ENCODE peak calls at places on chromosomes 1 and 21, in seven cellular contexts. V is brain microvascular endothelial cell, R is AG10803, T is K562, E is BJ, X is left ventricle myocardium inferior, I is RWPE2. U is an unnamed sample.

GRCh38 chr1:205396972-205397616 is 24.8 kb downstream of the LEMD1 start:
- DNase-seq in E (no peak), T (peak), V (peak), I (no peak), R (no peak), X (no peak), U (peak)

GRCh38 chr1:161932668-161933067 is 91.0 kb downstream of the OLFML2B start:
- DNase-seq in X (peak), T (no peak), V (no peak), E (no peak), R (no peak), I (no peak), U (no peak)

GRCh38 chr1:161131721-161132409 is 602 bp downstream of the DEDD start:
- DNase-seq in T (no peak), I (no peak), V (no peak), X (no peak), E (no peak), R (peak), U (peak)

GRCh38 chr1:205672929-205673328 is 7.4 kb downstream of the SLC45A3 start:
- DNase-seq in I (no peak), T (no peak), X (no peak), R (no peak), V (no peak), E (no peak), U (no peak)

GRCh38 chr1:3653286-3653618 is 936 bp downstream of the TP73 start:
- DNase-seq in T (peak), I (no peak), X (no peak), V (no peak), R (no peak), E (no peak), U (no peak)

GRCh38 chr21:36456714-36457399 is 23.1 kb downstream of the CLDN14 start:
- DNase-seq in T (no peak), V (no peak), R (no peak), X (no peak), I (peak), E (no peak), U (no peak)

GRCh38 chr1:89556716-89557442 is 32.2 kb downstream of the LRRC8B start:
- DNase-seq in I (no peak), E (no peak), V (no peak), T (no peak), X (no peak), R (no peak), U (no peak)

GRCh38 chr1:67957026-67957425 is 93.4 kb downstream of the DIRAS3 start:
- DNase-seq in R (peak), X (no peak), T (no peak), I (no peak), E (no peak), V (no peak), U (peak)

GRCh38 chr1:186703209-186703766 is 23.1 kb upstream of the PTGS2 start:
- DNase-seq in X (no peak), T (no peak), V (no peak), I (no peak), R (no peak), E (no peak), U (no peak)

GRCh38 chr1:116095027-116095426 is 16.2 kb upstream of the MAB21L3 start:
- DNase-seq in I (no peak), R (no peak), V (no peak), E (no peak), T (no peak), X (no peak), U (no peak)

DNA sequence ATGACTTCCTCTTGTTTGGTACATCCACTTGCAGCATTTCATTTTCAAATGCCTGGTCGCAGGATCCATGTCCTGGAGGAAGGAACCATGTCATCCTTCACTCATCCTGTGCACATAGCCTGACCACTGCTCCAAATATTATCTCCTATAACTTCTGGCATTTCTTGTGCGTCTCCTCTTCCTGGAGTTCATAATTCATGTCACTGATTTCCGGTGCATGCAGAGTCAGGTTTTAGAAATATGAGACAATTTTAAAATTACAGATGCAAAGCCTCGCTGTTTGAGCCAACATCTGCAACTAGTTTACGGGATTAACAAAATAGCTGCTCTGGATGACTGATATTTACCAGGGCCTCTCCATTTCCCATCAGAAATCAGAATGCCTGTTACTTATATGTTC is 268.1 kb downstream of the DNM3 start:
- DNase-seq in I (no peak), V (no peak), T (no peak), R (peak), X (no peak), E (no peak), U (peak)
- TF ChIP-seq CTCF in I (no peak), V (no peak), T (no peak), R (no peak), X (no peak), E (no peak), U (no peak)

DNA sequence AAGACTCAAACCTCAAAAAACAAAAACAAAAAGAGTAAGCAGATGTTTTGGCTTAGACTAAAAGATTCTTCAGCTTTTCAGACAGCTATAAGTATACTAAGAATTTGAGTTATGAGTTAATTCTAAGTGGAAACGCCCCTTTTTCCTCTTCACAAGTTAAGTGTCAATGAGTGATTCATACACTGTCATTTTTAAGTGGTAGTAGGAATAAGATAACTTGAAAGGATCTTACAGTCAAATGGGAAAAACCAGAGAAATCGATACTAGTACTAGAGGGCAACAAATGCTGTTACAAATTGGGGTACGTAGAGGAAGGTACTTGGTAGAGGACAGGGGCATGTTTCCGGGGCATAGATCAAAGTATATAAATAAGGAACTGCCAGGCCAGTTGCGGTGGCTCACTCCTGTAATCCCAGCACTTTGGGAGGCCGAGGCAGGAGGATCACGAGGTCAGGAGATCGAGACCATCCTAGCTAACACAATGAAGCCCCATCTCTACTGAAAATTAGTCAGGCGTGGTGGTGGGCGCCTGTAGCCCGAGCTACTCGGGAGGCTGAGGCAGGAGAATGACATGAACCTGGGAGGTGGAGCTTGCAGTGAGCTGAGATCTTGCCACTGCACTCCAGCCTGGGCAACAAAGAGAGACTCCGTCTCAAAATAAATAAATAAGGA is 7.4 kb downstream of the H3-3A start:
- DNase-seq in E (no peak), I (no peak), R (no peak), X (no peak), T (no peak), V (no peak), U (no peak)
- TF ChIP-seq CTCF in E (no peak), I (no peak), R (no peak), X (no peak), T (no peak), V (no peak), U (no peak)

GRCh38 chr1:28329395-28330153 is 734 bp downstream of the MED18 start:
- DNase-seq in V (peak), T (no peak), R (peak), E (no peak), I (no peak), X (no peak), U (no peak)

GRCh38 chr1:28323720-28324119 is 5.1 kb upstream of the MED18 start:
- DNase-seq in E (no peak), I (no peak), X (no peak), T (no peak), R (no peak), V (no peak), U (no peak)

GRCh38 chr1:28326505-28326904 is 2.3 kb upstream of the MED18 start:
- DNase-seq in T (no peak), E (no peak), I (no peak), R (no peak), X (no peak), V (no peak), U (no peak)

GRCh38 chr1:28328228-28328648 is 602 bp upstream of the MED18 start:
- DNase-seq in I (no peak), X (no peak), V (no peak), E (no peak), R (no peak), T (no peak), U (peak)

GRCh38 chr1:28326980-28327379 is 1.9 kb upstream of the MED18 start:
- DNase-seq in V (no peak), X (no peak), R (no peak), I (no peak), E (no peak), T (no peak), U (peak)
- TF ChIP-seq CTCF in V (no peak), X (no peak), R (no peak), I (no peak), E (no peak), T (no peak), U (no peak)

DNA sequence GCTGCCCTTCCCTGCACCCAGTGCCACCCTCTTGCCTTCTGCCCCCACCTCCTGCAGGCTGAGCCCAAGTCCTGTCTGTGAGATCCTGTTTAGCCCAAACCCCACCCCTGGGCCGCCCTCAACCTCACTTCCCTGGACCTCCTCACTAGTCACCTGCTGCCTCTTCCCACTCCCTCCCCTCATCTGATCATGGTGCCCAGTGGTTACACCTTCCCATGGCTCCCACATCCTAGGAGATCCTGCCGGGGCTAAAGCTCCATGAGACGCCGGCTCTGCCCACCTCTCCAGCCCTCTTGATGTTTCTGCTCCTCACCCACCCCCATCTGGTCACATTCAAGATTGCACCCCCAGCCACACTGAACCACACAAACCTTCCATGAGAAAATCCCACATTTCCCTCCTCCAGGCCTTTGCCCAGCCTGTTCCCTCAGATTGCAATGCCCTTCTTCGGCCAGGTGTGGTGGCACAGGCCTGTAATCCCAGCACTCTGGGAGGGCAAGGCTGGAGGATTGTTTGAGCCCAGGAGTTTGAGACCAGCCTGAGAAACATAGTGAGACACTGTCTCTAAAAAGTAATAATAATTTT is 17.0 kb downstream of the TTC39A start:
- DNase-seq in V (no peak), R (no peak), T (peak), X (no peak), E (no peak), I (no peak), U (no peak)
- TF ChIP-seq CTCF in V (peak), R (peak), T (peak), X (peak), E (no peak), I (no peak), U (no peak)

DNA sequence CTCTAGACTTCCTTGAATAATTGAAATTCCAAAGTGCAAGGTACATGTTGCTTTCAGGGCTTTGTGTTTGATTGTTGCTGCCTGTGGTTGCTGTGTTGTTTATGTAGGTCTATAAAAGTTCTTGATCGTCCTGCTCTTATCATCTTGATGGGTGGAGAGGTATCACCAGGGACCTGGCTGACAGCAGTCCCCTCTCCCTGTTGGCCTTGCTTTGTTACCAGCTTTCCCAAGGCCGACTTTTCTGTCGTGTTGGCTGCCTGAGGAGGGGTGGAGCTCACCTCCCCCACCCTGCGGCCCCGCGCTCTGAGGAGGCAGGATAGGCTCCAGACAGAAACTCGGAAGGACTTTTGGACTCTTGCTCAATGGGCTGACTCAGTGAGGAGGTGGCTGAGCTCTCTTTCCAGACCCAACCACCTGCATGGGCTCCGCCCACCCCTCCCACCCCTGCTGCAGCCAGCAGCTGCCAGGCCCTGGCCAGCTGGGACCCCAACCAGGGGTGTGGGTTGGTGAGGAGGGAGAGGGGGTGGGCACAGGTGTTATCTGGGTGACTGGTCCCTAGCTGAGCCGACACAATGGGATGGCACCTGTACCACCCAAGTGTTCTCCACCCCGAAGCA is 2.0 kb downstream of the INAVA start:
- DNase-seq in E (no peak), I (peak), V (no peak), T (no peak), R (no peak), X (no peak), U (no peak)
- TF ChIP-seq CTCF in E (no peak), I (no peak), V (no peak), T (no peak), R (no peak), X (no peak), U (no peak)